ENCODE peak calls at places on chromosomes 3 and 15, in seven cellular contexts. R, N, J, S, Q, E and P are unnamed samples.

GRCh38 chr15:56019060-56019793 is 25.8 kb upstream of the NEDD4 start:
- DNase-seq in R (no peak), N (peak; percentile 44), J (no peak), S (no peak), Q (no peak), E (no peak), P (peak; percentile 69)

GRCh38 chr3:141544697-141545096 is 57.9 kb downstream of the RASA2 start:
- DNase-seq in R (no peak), N (no peak), J (no peak), S (no peak), Q (no peak), E (no peak), P (no peak)

GRCh38 chr3:134449277-134449676 is 36.5 kb downstream of the ANAPC13 start:
- DNase-seq in R (peak; percentile 75), N (peak; percentile 70), J (peak; percentile 72), S (peak; percentile 73), Q (no peak), E (peak; percentile 25), P (peak; percentile 70)

GRCh38 chr3:43077708-43078107 is 28.2 kb downstream of the POMGNT2 start:
- DNase-seq in R (no peak), N (no peak), J (no peak), S (no peak), Q (no peak), E (no peak), P (no peak)

GRCh38 chr3:132029182-132029902 is 5.5 kb downstream of the CPNE4 start:
- DNase-seq in R (peak; percentile 85), N (peak; percentile 84), J (peak; percentile 70), S (peak; percentile 61), Q (peak; percentile 61), E (peak; percentile 83), P (peak; percentile 78)

GRCh38 chr15:77410701-77411613 is 8.9 kb downstream of the PEAK1 start:
- DNase-seq in R (no peak), N (no peak), J (no peak), S (no peak), Q (no peak), E (no peak), P (no peak)

GRCh38 chr3:123883656-123884257 is 375 bp downstream of the MYLK start:
- DNase-seq in R (peak; percentile 13), N (peak; percentile 54), J (no peak), S (no peak), Q (no peak), E (no peak), P (peak; percentile 43)

GRCh38 chr15:97547381-97547780 is 413.1 kb upstream of the ARRDC4 start:
- DNase-seq in R (no peak), N (no peak), J (no peak), S (no peak), Q (no peak), E (no peak), P (no peak)

GRCh38 chr3:38599886-38600285 is 49.6 kb downstream of the SCN5A start:
- DNase-seq in R (no peak), N (no peak), J (no peak), S (no peak), Q (no peak), E (no peak), P (no peak)

GRCh38 chr15:73320619-73321180 is 48.1 kb downstream of the HCN4 start:
- DNase-seq in R (no peak), N (no peak), J (no peak), S (no peak), Q (no peak), E (no peak), P (no peak)

GRCh38 chr3:127497166-127497565 is 93.4 kb downstream of the TPRA1 start:
- DNase-seq in R (no peak), N (no peak), J (no peak), S (no peak), Q (no peak), E (no peak), P (no peak)